ENCODE peak calls at places on chromosomes 7 and 10, in five cellular contexts. M is esophagus muscularis mucosa, W is foreskin keratinocyte, X is PC-3, J is prostate gland. B is an unnamed sample.

GRCh38 chr10:120336910-120337540 is 120.0 kb upstream of the PLPP4 start:
- DNase-seq in M (no peak), W (no peak), X (peak; percentile 71), J (peak; percentile 56), B (peak; percentile 23)

GRCh38 chr7:78794101-78794500 is 659.4 kb downstream of the MAGI2 start:
- DNase-seq in M (no peak), W (no peak), X (no peak), J (no peak), B (no peak)

GRCh38 chr10:83333566-83333965 is 805.7 kb upstream of the GHITM start:
- DNase-seq in M (no peak), W (no peak), X (no peak), J (no peak), B (no peak)

GRCh38 chr10:130901311-130902165 is 410.0 kb downstream of the TCERG1L start:
- DNase-seq in M (no peak), W (no peak), X (no peak), J (no peak), B (no peak)

GRCh38 chr7:159061674-159062212 is 82.9 kb downstream of the VIPR2 start:
- DNase-seq in M (peak; percentile 86), W (no peak), X (peak; percentile 35), J (no peak), B (no peak)

GRCh38 chr7:17560516-17560915 is 262.1 kb downstream of the AHR start:
- DNase-seq in M (no peak), W (peak; percentile 89), X (peak; percentile 81), J (peak; percentile 36), B (no peak)

GRCh38 chr7:156140896-156141295 is 328.6 kb upstream of the SHH start:
- DNase-seq in M (no peak), W (no peak), X (no peak), J (no peak), B (no peak)

GRCh38 chr7:68269410-68269809 is 1272.8 kb downstream of the TYW1 start:
- DNase-seq in M (no peak), W (no peak), X (no peak), J (no peak), B (no peak)

GRCh38 chr10:52212802-52213510 is 101.1 kb upstream of the DKK1 start:
- DNase-seq in M (no peak), W (no peak), X (no peak), J (no peak), B (no peak)

GRCh38 chr10:49103761-49104160 is 11.6 kb downstream of the VSTM4 start:
- DNase-seq in M (no peak), W (no peak), X (no peak), J (no peak), B (no peak)

GRCh38 chr7:115649429-115649828 is 381.1 kb downstream of the TFEC start:
- DNase-seq in M (no peak), W (no peak), X (peak; percentile 16), J (peak; percentile 27), B (no peak)

GRCh38 chr10:79979973-79980687 is 31.2 kb upstream of the SFTPD start:
- DNase-seq in M (no peak), W (no peak), X (no peak), J (no peak), B (no peak)

GRCh38 chr10:36677170-36677768 is 448.1 kb upstream of the ANKRD30A start:
- DNase-seq in M (no peak), W (no peak), X (peak; percentile 90), J (no peak), B (no peak)

DNA sequence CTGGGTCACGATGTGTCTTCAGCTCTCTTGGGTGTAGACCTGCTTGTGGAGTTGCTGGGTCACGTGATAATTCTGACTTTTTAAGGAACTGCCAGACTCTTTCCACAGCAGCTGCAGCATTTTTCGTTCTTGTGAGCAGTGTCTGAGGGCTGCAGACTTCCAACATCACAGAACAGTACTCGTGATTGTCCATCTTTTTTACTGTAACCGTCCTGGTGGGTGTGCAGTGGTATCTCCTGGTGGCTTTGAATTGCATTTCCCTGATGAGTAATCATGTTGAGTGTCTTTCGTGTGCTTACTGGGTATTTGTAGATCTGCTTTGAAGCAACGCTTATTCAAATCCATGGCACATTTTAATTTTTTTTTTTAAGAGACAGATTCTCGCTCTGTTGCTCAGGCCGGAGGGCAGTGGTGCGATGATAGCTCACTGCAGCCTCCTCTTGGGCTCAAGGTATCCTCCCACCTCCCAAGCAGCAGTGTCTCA is 22.7 kb downstream of the INPP5A start:
- DNase-seq in M (no peak), W (no peak), X (no peak), J (no peak), B (no peak)
- TF ChIP-seq CTCF in M (no peak), W (no peak), X (no peak), J (no peak), B (no peak)

GRCh38 chr7:151506901-151507382 is 12.8 kb downstream of the RHEB start:
- DNase-seq in M (no peak), W (no peak), X (peak; percentile 54), J (peak; percentile 16), B (no peak)
- TF ChIP-seq CTCF in M (no peak), W (peak; percentile 62), X (peak; percentile 54), J (no peak), B (no peak)

DNA sequence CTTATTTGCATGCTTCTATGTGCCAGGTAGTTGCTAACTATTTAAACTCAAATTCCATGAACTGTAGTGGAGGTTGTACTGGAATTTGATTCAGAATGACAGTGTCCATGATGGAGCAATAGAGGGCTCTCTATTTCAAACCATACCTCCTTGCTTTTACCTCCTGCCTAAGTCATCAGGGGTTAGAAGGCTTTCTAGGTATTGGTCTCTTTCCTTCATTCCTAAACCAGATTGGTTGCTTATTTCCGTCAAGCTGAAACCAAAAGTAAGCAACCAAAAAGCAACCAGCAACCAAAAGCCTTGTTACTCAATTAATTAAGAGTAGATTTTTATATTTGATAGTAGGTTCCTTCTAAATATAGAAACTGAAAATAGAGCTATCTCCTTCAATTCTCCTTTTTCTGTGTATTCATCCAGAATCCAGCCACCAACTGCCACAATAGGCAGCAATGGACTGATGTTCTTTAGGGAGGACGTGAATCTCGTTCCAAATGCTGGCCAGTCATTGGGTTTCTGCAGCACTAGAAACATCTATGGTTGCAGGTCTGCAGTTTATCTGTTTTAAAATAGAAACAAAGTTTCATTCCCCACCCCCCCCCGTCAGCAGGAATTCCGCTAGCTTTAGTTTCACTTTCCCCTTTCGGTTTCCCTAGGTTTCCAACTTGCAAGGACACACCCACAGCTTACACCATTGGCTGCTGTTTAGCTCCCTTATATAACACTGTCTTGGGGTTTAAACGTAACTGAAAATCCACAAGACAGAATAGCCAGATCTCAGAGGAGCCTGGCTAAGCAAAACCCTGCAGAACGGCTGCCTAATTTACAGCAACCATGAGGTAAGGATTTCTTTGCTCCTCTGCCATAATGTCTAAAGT is at the start of gene IFIT1:
- DNase-seq in M (peak; percentile 91), W (peak; percentile 69), X (peak; percentile 75), J (peak; percentile 73), B (peak; percentile 47)
- TF ChIP-seq CTCF in M (no peak), W (peak; percentile 35), X (peak; percentile 18), J (no peak), B (no peak)

GRCh38 chr10:70404036-70404905 is at the start of gene EIF4EBP2:
- DNase-seq in M (peak; percentile 100), W (peak; percentile 67), X (peak; percentile 99), J (peak; percentile 98), B (peak; percentile 95)
- TF ChIP-seq CTCF in M (no peak), W (no peak), X (no peak), J (no peak), B (no peak)

GRCh38 chr10:116108106-116108505 is 164.9 kb downstream of the GFRA1 start:
- DNase-seq in M (no peak), W (no peak), X (no peak), J (no peak), B (no peak)

GRCh38 chr10:116105259-116105658 is 167.7 kb downstream of the GFRA1 start:
- DNase-seq in M (no peak), W (no peak), X (no peak), J (no peak), B (no peak)

GRCh38 chr10:116101616-116102015 is 171.4 kb downstream of the GFRA1 start:
- DNase-seq in M (no peak), W (no peak), X (no peak), J (no peak), B (no peak)

GRCh38 chr10:116106611-116107010 is 166.4 kb downstream of the GFRA1 start:
- DNase-seq in M (no peak), W (no peak), X (no peak), J (no peak), B (no peak)

DNA sequence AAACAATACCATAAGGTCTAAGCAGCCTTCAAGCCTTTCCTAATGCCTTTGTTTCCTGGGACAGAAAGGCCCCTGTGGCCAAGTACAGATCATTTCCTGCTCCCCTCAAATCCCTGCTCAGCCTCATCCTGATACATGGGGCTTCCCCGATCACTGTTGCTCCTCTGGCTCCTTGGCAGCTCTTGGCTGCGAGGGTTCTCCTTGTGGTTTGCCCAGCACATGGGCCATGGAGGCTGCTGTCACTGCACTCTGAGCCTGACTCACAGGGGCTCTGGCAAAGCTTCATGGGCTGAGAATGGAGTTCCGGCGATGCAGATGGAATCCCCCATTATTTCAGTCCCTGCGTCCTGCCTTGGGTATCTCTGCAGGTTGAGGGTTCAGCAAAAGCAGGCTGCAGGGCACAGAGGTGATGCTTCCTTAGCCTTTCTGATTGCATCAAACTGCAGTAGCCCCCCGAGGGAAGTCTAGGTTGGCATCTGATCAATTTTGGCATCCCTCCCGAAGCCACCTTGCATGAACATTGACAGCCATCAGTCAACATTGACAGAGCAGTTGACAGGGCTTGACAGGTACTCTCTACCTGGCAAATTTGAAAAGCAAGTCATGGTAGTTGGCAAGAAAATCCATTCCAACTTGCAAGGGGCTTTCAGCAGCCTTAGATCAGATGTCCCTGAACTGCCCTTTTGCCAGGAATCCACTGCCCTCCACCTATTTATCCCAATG is 168.6 kb downstream of the GFRA1 start:
- DNase-seq in M (no peak), W (no peak), X (no peak), J (no peak), B (no peak)
- TF ChIP-seq CTCF in M (no peak), W (no peak), X (no peak), J (no peak), B (no peak)

DNA sequence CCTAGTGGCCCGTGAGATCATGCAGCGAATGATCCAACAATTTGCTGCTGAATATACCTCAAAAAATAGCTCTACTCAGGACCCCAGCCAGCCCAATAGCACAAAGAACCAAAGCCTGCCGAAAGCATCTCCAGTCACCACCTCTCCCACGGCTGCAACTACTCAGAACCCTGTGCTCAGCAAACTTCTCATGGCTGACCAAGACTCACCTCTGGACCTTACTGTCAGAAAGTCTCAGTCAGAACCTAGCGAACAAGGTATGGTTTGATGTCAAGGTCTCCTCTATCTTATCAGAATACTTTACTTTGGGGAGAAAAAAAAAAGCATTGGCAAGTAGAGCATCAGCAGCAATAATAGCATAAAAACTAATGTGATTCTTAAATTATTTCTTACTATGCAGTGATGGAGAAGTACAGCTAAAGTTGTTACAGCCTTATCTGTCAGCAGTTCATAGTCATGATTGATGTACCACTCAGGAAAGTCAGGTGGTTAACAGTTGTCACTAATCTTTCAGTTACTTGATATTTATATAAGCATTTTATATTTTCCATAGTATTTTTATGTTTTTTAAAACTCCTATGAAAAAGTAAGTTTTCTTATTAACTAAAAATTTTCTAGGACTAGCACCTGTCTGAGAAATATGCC is 117.1 kb downstream of the LCOR start:
- DNase-seq in M (no peak), W (no peak), X (no peak), J (no peak), B (no peak)
- TF ChIP-seq CTCF in M (no peak), W (no peak), X (no peak), J (no peak), B (no peak)

DNA sequence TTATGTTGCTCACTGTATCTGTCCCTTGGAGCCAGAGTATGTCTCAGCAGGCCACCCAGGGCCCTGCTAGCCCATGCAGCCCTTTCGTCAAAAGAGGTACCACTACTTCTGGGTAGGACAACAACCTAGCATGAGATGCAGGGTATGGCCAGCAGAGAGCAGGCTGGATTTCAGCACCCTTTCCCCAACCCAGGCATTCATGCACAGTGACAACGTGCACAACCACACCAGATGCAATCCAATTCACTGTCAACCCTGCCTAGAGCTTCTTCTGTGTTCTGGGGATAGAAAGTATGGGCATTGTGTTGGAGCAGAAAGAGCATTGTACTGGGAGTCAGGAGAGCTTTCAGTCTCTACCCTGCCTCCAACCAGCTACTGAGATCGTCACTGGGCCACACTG is 37.9 kb downstream of the JAZF1 start:
- DNase-seq in M (no peak), W (no peak), X (no peak), J (no peak), B (no peak)
- TF ChIP-seq CTCF in M (no peak), W (no peak), X (no peak), J (no peak), B (peak; percentile 39)

B was measured in GM13977.